ENCODE peak calls at places on chromosomes 5 and 9, in four cellular contexts. J, I, F and Z are unnamed samples.

GRCh38 chr9:132948482-132949050 is 4.2 kb upstream of the TSC1 start:
- DNase-seq in J (no peak), I (no peak), F (no peak), Z (no peak)

GRCh38 chr5:132427285-132428146 is 58.0 kb downstream of the SLC22A5 start:
- DNase-seq in J (no peak), I (peak), F (peak), Z (peak)

GRCh38 chr5:168179185-168179584 is 112.3 kb upstream of the WWC1 start:
- DNase-seq in J (no peak), I (no peak), F (peak), Z (no peak)

GRCh38 chr5:59038169-59039002 is 455.5 kb downstream of the RAB3C start:
- DNase-seq in J (no peak), I (peak), F (no peak), Z (no peak)

GRCh38 chr5:151758141-151758429 is 346 bp downstream of the ATOX1 start:
- DNase-seq in J (no peak), I (peak), F (no peak), Z (peak)

GRCh38 chr5:145906401-145906800 is 30.0 kb upstream of the SH3RF2 start:
- DNase-seq in J (no peak), I (no peak), F (no peak), Z (no peak)

GRCh38 chr9:123940721-123941534 is 11.0 kb upstream of the DENND1A start:
- DNase-seq in J (no peak), I (no peak), F (no peak), Z (no peak)

GRCh38 chr9:107214915-107215314 is 68.2 kb upstream of the RAD23B start:
- DNase-seq in J (no peak), I (no peak), F (peak), Z (no peak)

GRCh38 chr5:172798422-172799215 is 27.6 kb upstream of the DUSP1 start:
- DNase-seq in J (no peak), I (no peak), F (peak), Z (no peak)

GRCh38 chr9:106859957-106860715 is 2.8 kb upstream of the ZNF462 start:
- DNase-seq in J (no peak), I (no peak), F (peak), Z (no peak)

GRCh38 chr5:107135391-107135790 is 535.3 kb downstream of the EFNA5 start:
- DNase-seq in J (no peak), I (no peak), F (peak), Z (no peak)

GRCh38 chr5:65243161-65243560 is 238.6 kb downstream of the ADAMTS6 start:
- DNase-seq in J (no peak), I (no peak), F (no peak), Z (no peak)

GRCh38 chr9:7153134-7153533 is 395.4 kb downstream of the KDM4C start:
- DNase-seq in J (no peak), I (no peak), F (no peak), Z (no peak)

GRCh38 chr9:116274293-116274692 is 120.7 kb downstream of the PAPPA start:
- DNase-seq in J (no peak), I (no peak), F (peak), Z (no peak)

GRCh38 chr5:53994148-53994547 is 316.2 kb downstream of the ARL15 start:
- DNase-seq in J (no peak), I (no peak), F (no peak), Z (no peak)

GRCh38 chr5:5584751-5585150 is 162.3 kb downstream of the ICE1 start:
- DNase-seq in J (no peak), I (no peak), F (no peak), Z (no peak)

GRCh38 chr9:70255521-70255920 is 3.3 kb upstream of the SMC5 start:
- DNase-seq in J (no peak), I (no peak), F (peak), Z (no peak)

GRCh38 chr5:100161868-100162267 is 373.3 kb upstream of the FAM174A start:
- DNase-seq in J (no peak), I (no peak), F (no peak), Z (no peak)